ENCODE peak calls at places on chromosomes 12 and 14, in six cellular contexts. O is HEK293T, V is activated T-helper 1 cell treated with Interleukin-2 at 50 U/mL for 16 hours, A is NCI-H1048, Z is small intestine, F is HT-29. B is an unnamed sample.

GRCh38 chr12:106304001-106304421 is 1.5 kb downstream of the TCP11L2 start:
- DNase-seq in A (no peak), F (no peak), V (no peak), Z (no peak), O (no peak), B (no peak)

GRCh38 chr12:26109343-26109841 is 15.4 kb downstream of the BHLHE41 start:
- DNase-seq in A (no peak), F (no peak), O (no peak), V (no peak), Z (no peak), B (no peak)

GRCh38 chr12:46608431-46609280 is 217.1 kb downstream of the SLC38A4 start:
- DNase-seq in O (no peak), V (no peak), A (no peak), F (no peak), Z (no peak), B (no peak)

GRCh38 chr12:53005215-53005985 is 856 bp upstream of the EIF4B start:
- DNase-seq in O (no peak), F (no peak), Z (no peak), V (no peak), A (no peak), B (peak; percentile 29)

GRCh38 chr14:60204843-60205774 is 39.9 kb upstream of the DHRS7 start:
- DNase-seq in V (no peak), F (no peak), Z (no peak), A (no peak), O (no peak), B (no peak)

GRCh38 chr14:32010561-32011188 is 66.4 kb upstream of the ARHGAP5 start:
- DNase-seq in A (no peak), F (peak; percentile 32), Z (no peak), V (no peak), O (no peak), B (no peak)

GRCh38 chr14:92397140-92397815 is 74.3 kb downstream of the SLC24A4 start:
- DNase-seq in V (no peak), Z (no peak), F (no peak), A (peak; percentile 69), O (no peak), B (no peak)

GRCh38 chr14:54529811-54530210 is 20.1 kb downstream of the CGRRF1 start:
- DNase-seq in V (no peak), F (peak; percentile 33), O (no peak), Z (peak; percentile 52), A (no peak), B (no peak)

GRCh38 chr12:46458500-46459106 is 86.0 kb upstream of the SLC38A2 start:
- DNase-seq in A (no peak), F (no peak), V (no peak), O (no peak), Z (peak; percentile 52), B (no peak)

GRCh38 chr14:84959796-84960515 is 570.0 kb upstream of the FLRT2 start:
- DNase-seq in A (no peak), O (no peak), F (no peak), Z (no peak), V (no peak), B (no peak)

GRCh38 chr12:85057370-85057963 is 21.3 kb downstream of the LRRIQ1 start:
- DNase-seq in Z (peak; percentile 35), O (peak; percentile 23), F (peak; percentile 54), A (no peak), V (no peak), B (no peak)

GRCh38 chr14:80427101-80427500 is 215.8 kb upstream of the DIO2 start:
- DNase-seq in O (no peak), Z (no peak), A (no peak), F (no peak), V (no peak), B (no peak)

GRCh38 chr12:126891789-126892188 is 1375.2 kb upstream of the TMEM132C start:
- DNase-seq in O (peak; percentile 7), Z (no peak), F (peak; percentile 20), A (no peak), V (no peak), B (no peak)

GRCh38 chr12:111102062-111102735 is 181.8 kb upstream of the MYL2 start:
- DNase-seq in V (no peak), F (no peak), O (no peak), Z (no peak), A (no peak), B (no peak)

GRCh38 chr12:47078733-47079364 is 572 bp upstream of the PCED1B start:
- DNase-seq in A (no peak), O (peak; percentile 17), Z (peak; percentile 13), F (peak; percentile 73), V (peak; percentile 23), B (no peak)

GRCh38 chr14:24179961-24180726 is 8.3 kb downstream of the REC8 start:
- DNase-seq in O (no peak), Z (no peak), F (no peak), A (no peak), V (no peak), B (no peak)

GRCh38 chr12:123478762-123479161 is 20.8 kb downstream of the SNRNP35 start:
- DNase-seq in A (no peak), F (no peak), O (no peak), V (no peak), Z (no peak), B (no peak)

GRCh38 chr12:95204141-95204866 is 13.0 kb downstream of the FGD6 start:
- DNase-seq in F (peak; percentile 95), O (no peak), Z (peak; percentile 49), V (no peak), A (no peak), B (peak; percentile 38)

GRCh38 chr14:21197418-21198205 is 41.7 kb upstream of the OR5AU1 start:
- DNase-seq in V (no peak), A (no peak), F (no peak), Z (no peak), O (no peak), B (no peak)

GRCh38 chr12:58764100-58764953 is 156.0 kb downstream of the LRIG3 start:
- DNase-seq in V (no peak), Z (no peak), O (no peak), A (no peak), F (no peak), B (no peak)

GRCh38 chr12:116804051-116804450 is 65.9 kb downstream of the RNFT2 start:
- DNase-seq in F (no peak), A (no peak), Z (no peak), O (no peak), V (no peak), B (no peak)

GRCh38 chr12:131222271-131223139 is 268.8 kb downstream of the ADGRD1 start:
- DNase-seq in O (no peak), A (no peak), V (no peak), Z (peak; percentile 5), F (no peak), B (no peak)

GRCh38 chr12:14955876-14956811 is 5.3 kb downstream of the ARHGDIB start:
- DNase-seq in F (no peak), A (no peak), Z (no peak), V (no peak), O (no peak), B (no peak)

GRCh38 chr12:56931474-56931978 is 2.7 kb downstream of the SDR9C7 start:
- DNase-seq in Z (peak; percentile 8), A (no peak), O (no peak), V (no peak), F (peak; percentile 9), B (no peak)

GRCh38 chr12:60257063-60257462 is 661.2 kb downstream of the SLC16A7 start:
- DNase-seq in V (no peak), F (peak; percentile 50), O (no peak), A (no peak), Z (no peak), B (no peak)

GRCh38 chr12:131895640-131896079 is 1.2 kb downstream of the ULK1 start:
- DNase-seq in V (no peak), Z (no peak), F (no peak), A (no peak), O (no peak), B (no peak)

GRCh38 chr12:2298556-2299195 is 245.9 kb downstream of the CACNA1C start:
- DNase-seq in V (no peak), A (no peak), O (no peak), F (no peak), Z (no peak), B (no peak)

GRCh38 chr12:89352492-89353187 is at the start of gene DUSP6:
- DNase-seq in F (peak; percentile 98), A (peak; percentile 87), Z (peak; percentile 98), V (peak; percentile 73), O (peak; percentile 86), B (peak; percentile 98)

GRCh38 chr12:70920251-70920851 is at the start of gene PTPRR:
- DNase-seq in V (no peak), O (no peak), Z (no peak), A (no peak), F (no peak), B (no peak)

B was measured in lung.